ENCODE peak calls at places on chromosomes 4 and X, in four cellular contexts. V is AG10803, Q is psoas muscle, T is keratinocyte. G is an unnamed sample.

GRCh38 chrX:150365953-150366911 is 3.1 kb downstream of the MAMLD1 start:
- DNase-seq in V (peak), Q (peak), T (no peak), G (peak)

GRCh38 chr4:78032446-78032845 is 24.7 kb upstream of the FRAS1 start:
- DNase-seq in V (no peak), Q (no peak), T (no peak), G (no peak)

GRCh38 chr4:137448402-137448801 is 83.9 kb downstream of the PCDH18 start:
- DNase-seq in V (no peak), Q (no peak), T (no peak), G (no peak)

GRCh38 chr4:67483868-67484602 is 61.3 kb downstream of the CENPC start:
- DNase-seq in V (peak), Q (no peak), T (no peak), G (no peak)

GRCh38 chr4:155478336-155478825 is 101.6 kb upstream of the MAP9 start:
- DNase-seq in V (peak), Q (no peak), T (no peak), G (peak)

GRCh38 chr4:86935499-86935832 is 655 bp downstream of the AFF1 start:
- DNase-seq in V (no peak), Q (peak), T (no peak), G (no peak)

GRCh38 chr4:186726440-186727148 is 2.9 kb upstream of the FAT1 start:
- DNase-seq in V (peak), Q (peak), T (no peak), G (peak)

GRCh38 chr4:100286601-100287000 is 96.3 kb upstream of the DDIT4L start:
- DNase-seq in V (no peak), Q (no peak), T (no peak), G (no peak)

GRCh38 chr4:168220893-168221292 is 97.7 kb downstream of the DDX60 start:
- DNase-seq in V (no peak), Q (no peak), T (no peak), G (peak)

DNA sequence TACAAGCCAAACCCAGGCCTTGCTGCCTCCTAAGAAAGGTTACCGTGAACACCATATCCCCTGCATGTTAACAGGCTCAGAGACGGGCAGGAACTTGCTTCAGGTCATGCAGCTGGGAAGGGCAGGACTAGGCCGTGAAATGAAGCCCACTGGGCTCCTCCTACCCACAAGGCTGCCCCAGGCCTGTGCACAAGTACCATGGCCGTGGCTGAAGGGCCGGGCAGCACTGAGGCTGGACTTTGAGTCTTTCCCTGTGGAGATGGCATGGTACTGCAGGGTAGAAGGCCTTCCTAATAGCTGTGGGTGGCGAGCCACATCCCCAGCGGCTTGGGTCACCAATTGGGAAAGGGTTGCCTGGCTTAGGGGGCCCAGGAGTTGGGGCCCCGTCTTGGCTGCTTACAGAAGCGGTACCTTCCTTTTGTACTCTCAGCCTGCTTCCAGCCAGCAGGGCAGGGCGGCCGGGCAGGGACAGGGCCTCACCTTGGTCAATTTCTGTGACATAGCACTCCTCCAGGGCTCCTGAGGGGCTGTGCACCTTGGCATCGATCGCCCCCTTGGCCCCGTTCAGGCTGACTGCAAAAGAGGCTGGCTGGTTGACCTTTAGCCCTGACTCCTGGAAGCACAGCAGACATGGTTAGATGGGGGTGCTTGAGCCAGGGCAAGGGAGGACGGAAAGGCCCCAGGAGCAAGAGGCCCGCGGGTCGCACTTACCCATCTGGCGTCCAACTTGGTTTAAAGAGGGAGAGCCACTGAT is 23.8 kb downstream of the FLNA start:
- DNase-seq in V (no peak), Q (peak), T (no peak), G (no peak)
- H3K4me3 ChIP-seq in V (no peak), Q (no peak), T (no peak), G (no peak)

GRCh38 chr4:4990857-4991540 is 28.3 kb downstream of the CYTL1 start:
- DNase-seq in V (peak), Q (peak), T (no peak), G (peak)

GRCh38 chr4:4991541-4992099 is 27.6 kb downstream of the CYTL1 start:
- DNase-seq in V (no peak), Q (no peak), T (no peak), G (no peak)

GRCh38 chr4:4989083-4989622 is 30.1 kb downstream of the CYTL1 start:
- DNase-seq in V (no peak), Q (no peak), T (no peak), G (no peak)

GRCh38 chr4:4992833-4993232 is 26.4 kb downstream of the CYTL1 start:
- DNase-seq in V (no peak), Q (no peak), T (no peak), G (no peak)

DNA sequence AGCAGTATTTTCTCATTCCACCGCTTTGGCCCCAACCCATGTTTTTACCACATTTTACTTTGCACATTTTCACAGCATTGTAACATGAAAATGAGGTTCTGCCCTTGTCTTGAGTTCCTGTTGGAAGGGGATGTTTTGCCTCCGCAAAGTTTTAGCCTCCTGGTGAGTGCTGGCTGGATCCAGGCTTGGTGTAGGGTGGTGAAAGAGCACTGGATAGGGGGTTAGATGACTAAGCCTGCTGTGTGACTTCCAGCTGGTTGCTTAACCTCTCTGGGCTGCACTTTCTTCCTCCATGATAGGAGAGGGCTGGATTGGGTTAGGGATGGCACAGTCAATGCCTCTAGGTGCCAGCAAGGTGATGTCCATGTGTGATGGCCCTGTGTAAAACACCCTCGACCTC is 28.9 kb downstream of the CYTL1 start:
- DNase-seq in V (peak), Q (no peak), T (no peak), G (peak)
- TF ChIP-seq CTCF in V (no peak), Q (no peak), T (no peak), G (no peak)

DNA sequence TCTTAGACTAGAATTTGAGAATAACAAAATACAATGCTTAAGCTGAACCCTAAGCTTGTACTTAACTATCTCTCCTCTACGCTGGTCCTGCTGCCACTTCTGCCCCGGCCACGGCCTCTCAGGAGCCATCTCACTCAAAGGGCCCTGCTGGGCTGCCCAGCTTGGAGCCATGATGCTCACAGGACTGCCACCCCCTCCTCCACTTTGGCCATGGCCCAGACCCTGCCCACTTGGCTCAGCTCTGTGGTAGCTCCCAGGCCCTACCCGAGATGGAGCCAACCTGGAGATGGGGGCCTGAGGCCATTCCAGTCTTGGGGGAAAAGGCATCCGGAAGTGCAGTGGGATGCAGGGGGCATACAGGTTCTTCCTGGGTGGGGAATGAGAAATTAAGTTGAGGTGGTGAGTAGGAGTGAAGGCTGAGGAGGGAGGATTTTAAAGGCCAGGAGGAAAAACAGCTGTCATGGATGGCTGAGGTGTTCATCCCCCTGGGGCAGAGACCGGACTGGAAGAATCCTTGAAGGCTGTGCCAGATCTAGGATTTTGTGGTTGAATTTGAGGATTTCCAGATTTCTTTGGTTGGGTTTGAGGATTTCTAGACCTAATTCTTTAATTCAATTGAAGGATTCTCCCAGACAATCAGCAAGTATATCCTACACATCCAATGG is 824 bp downstream of the SASH3 start:
- DNase-seq in V (no peak), Q (no peak), T (no peak), G (no peak)
- H3K4me3 ChIP-seq in V (no peak), Q (peak), T (no peak), G (no peak)

DNA sequence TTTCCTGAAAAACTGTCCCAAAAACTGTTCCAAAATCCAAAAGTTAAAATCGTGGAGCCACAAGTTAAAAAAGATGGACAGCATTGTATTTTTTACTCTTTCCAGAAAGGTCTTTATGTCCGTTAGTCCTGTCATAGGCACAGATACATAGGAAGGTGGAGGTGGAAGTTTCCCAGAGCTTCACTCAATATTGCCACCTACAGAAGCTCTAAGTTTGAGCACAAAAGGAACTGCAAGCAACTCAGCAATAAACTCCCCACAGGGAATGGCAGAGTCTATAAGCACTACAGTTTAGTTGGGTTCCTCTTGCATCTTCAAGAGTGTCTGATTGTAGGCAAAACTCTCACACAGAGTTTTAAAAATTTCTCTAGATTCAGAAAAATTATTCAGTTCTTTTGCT is 22.0 kb upstream of the UGT2B4 start:
- DNase-seq in V (no peak), Q (no peak), T (no peak), G (no peak)
- TF ChIP-seq CTCF in V (no peak), Q (no peak), T (no peak), G (no peak)

GRCh38 chr4:74823194-74823593 is 28.9 kb upstream of the BTC start:
- DNase-seq in V (no peak), Q (no peak), T (no peak), G (no peak)
- H3K4me3 ChIP-seq in V (no peak), Q (no peak), T (no peak), G (no peak)

GRCh38 chr4:10526431-10527222 is 69.4 kb upstream of the ZNF518B start:
- DNase-seq in V (no peak), Q (no peak), T (peak), G (no peak)
- TF ChIP-seq CTCF in V (no peak), Q (no peak), T (no peak), G (no peak)

DNA sequence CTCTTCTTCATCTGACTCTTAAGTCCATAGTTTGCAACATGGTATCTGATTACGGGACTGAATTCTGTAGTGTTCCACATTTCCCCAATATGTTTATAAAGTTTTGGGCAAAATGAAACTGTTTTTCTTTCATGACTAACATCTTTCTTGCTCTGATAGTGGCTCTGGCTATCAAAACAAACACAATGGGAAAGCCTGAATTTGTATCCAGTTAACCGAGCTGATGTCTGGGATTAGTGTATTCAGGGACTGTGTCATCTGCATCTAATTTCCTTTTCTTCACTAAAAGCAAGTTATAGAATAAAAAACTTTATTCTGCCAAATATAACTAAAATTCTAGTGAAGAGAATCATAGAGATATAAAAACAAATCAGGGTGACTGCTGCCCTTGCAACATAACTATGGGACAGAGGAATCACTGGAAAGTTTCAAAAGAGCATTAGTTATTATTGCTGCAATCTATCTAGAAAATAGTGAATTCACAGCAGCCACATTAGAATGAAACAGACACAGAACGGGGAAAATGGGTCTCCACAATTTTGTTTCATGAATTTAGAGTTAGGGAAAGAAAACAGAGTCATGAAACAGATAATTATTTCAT is 61.3 kb downstream of the ANTXR2 start:
- DNase-seq in V (peak), Q (no peak), T (no peak), G (peak)
- H3K4me3 ChIP-seq in V (no peak), Q (no peak), T (no peak), G (no peak)

GRCh38 chr4:5826437-5827107 is 66.3 kb downstream of the CRMP1 start:
- DNase-seq in V (no peak), Q (no peak), T (no peak), G (no peak)
- TF ChIP-seq CTCF in V (no peak), Q (no peak), T (no peak), G (no peak)

G was measured in fibroblast of the aortic adventitia.